ENCODE peak calls at places on chromosomes 4 and X, in eight cellular contexts. One of them, this sample, is unnamed.

GRCh38 chr4:52982246-52982950 is 120.3 kb downstream of the RASL11B start:
- DNase-seq in CD8-positive, alpha-beta memory T cell: no peak
- DNase-seq in left lung: no peak
- DNase-seq in fibroblast of gingiva: peak
- DNase-seq in lower lobe of right lung: no peak
- DNase-seq in T-helper 1 cell: no peak
- DNase-seq in GM23248: peak
- DNase-seq in tibial nerve: no peak
- DNase-seq in this sample: no peak

GRCh38 chr4:11904117-11904535 is 475.4 kb upstream of the HS3ST1 start:
- DNase-seq in CD8-positive, alpha-beta memory T cell: no peak
- DNase-seq in left lung: peak
- DNase-seq in fibroblast of gingiva: no peak
- DNase-seq in lower lobe of right lung: peak
- DNase-seq in T-helper 1 cell: no peak
- DNase-seq in GM23248: no peak
- DNase-seq in tibial nerve: no peak
- DNase-seq in this sample: no peak

GRCh38 chr4:7187691-7188090 is 4.6 kb upstream of the SORCS2 start:
- DNase-seq in CD8-positive, alpha-beta memory T cell: no peak
- DNase-seq in left lung: no peak
- DNase-seq in fibroblast of gingiva: no peak
- DNase-seq in lower lobe of right lung: peak
- DNase-seq in T-helper 1 cell: no peak
- DNase-seq in GM23248: no peak
- DNase-seq in tibial nerve: no peak
- DNase-seq in this sample: no peak

GRCh38 chr4:140176735-140177134 is 22.8 kb upstream of the MAML3 start:
- DNase-seq in CD8-positive, alpha-beta memory T cell: no peak
- DNase-seq in left lung: no peak
- DNase-seq in fibroblast of gingiva: no peak
- DNase-seq in lower lobe of right lung: no peak
- DNase-seq in T-helper 1 cell: no peak
- DNase-seq in GM23248: peak
- DNase-seq in tibial nerve: no peak
- DNase-seq in this sample: no peak

GRCh38 chrX:21638311-21638710 is 19.8 kb downstream of the KLHL34 start:
- DNase-seq in CD8-positive, alpha-beta memory T cell: no peak
- DNase-seq in left lung: no peak
- DNase-seq in fibroblast of gingiva: no peak
- DNase-seq in lower lobe of right lung: no peak
- DNase-seq in T-helper 1 cell: no peak
- DNase-seq in GM23248: peak
- DNase-seq in tibial nerve: no peak
- DNase-seq in this sample: no peak

GRCh38 chr4:187172340-187172761 is 448.7 kb upstream of the FAT1 start:
- DNase-seq in CD8-positive, alpha-beta memory T cell: no peak
- DNase-seq in left lung: no peak
- DNase-seq in fibroblast of gingiva: peak
- DNase-seq in lower lobe of right lung: no peak
- DNase-seq in T-helper 1 cell: no peak
- DNase-seq in GM23248: peak
- DNase-seq in tibial nerve: no peak
- DNase-seq in this sample: no peak

GRCh38 chr4:82704156-82704555 is 94.4 kb downstream of the SCD5 start:
- DNase-seq in CD8-positive, alpha-beta memory T cell: no peak
- DNase-seq in left lung: no peak
- DNase-seq in fibroblast of gingiva: peak
- DNase-seq in lower lobe of right lung: no peak
- DNase-seq in T-helper 1 cell: no peak
- DNase-seq in GM23248: peak
- DNase-seq in tibial nerve: no peak
- DNase-seq in this sample: no peak

GRCh38 chrX:292900-293897 is 12.0 kb downstream of the PLCXD1 start:
- DNase-seq in CD8-positive, alpha-beta memory T cell: no peak
- DNase-seq in left lung: peak
- DNase-seq in fibroblast of gingiva: no peak
- DNase-seq in lower lobe of right lung: peak
- DNase-seq in T-helper 1 cell: no peak
- DNase-seq in GM23248: no peak
- DNase-seq in tibial nerve: no peak
- DNase-seq in this sample: no peak

GRCh38 chr4:116537828-116538227 is 547.5 kb downstream of the TRAM1L1 start:
- DNase-seq in CD8-positive, alpha-beta memory T cell: no peak
- DNase-seq in left lung: no peak
- DNase-seq in fibroblast of gingiva: no peak
- DNase-seq in lower lobe of right lung: no peak
- DNase-seq in T-helper 1 cell: no peak
- DNase-seq in GM23248: no peak
- DNase-seq in tibial nerve: no peak
- DNase-seq in this sample: no peak

GRCh38 chr4:98903963-98904362 is 25.0 kb downstream of the EIF4E start:
- DNase-seq in CD8-positive, alpha-beta memory T cell: no peak
- DNase-seq in left lung: no peak
- DNase-seq in fibroblast of gingiva: peak
- DNase-seq in lower lobe of right lung: no peak
- DNase-seq in T-helper 1 cell: no peak
- DNase-seq in GM23248: no peak
- DNase-seq in tibial nerve: no peak
- DNase-seq in this sample: no peak

GRCh38 chr4:143306788-143307187 is 29.9 kb upstream of the GAB1 start:
- DNase-seq in CD8-positive, alpha-beta memory T cell: no peak
- DNase-seq in left lung: no peak
- DNase-seq in fibroblast of gingiva: no peak
- DNase-seq in lower lobe of right lung: no peak
- DNase-seq in T-helper 1 cell: no peak
- DNase-seq in GM23248: no peak
- DNase-seq in tibial nerve: no peak
- DNase-seq in this sample: no peak

GRCh38 chr4:98680806-98681205 is 22.4 kb upstream of the TSPAN5 start:
- DNase-seq in CD8-positive, alpha-beta memory T cell: no peak
- DNase-seq in left lung: no peak
- DNase-seq in fibroblast of gingiva: no peak
- DNase-seq in lower lobe of right lung: no peak
- DNase-seq in T-helper 1 cell: no peak
- DNase-seq in GM23248: no peak
- DNase-seq in tibial nerve: no peak
- DNase-seq in this sample: no peak